ENCODE peak calls at places on chromosomes 2 and 18, in seven cellular contexts. Z is neural crest cell, A is spleen, L is progenitor cell of endocrine pancreas, E is HFFc6, R is right lobe of liver, U is WERI-Rb-1. H is an unnamed sample.

GRCh38 chr2:44623622-44624351 is 262.0 kb downstream of the CAMKMT start:
- DNase-seq in A (no peak), Z (no peak), R (no peak), E (no peak), U (no peak), L (no peak), H (no peak)

GRCh38 chr2:31136732-31137131 is 1.5 kb downstream of the GALNT14 start:
- DNase-seq in U (no peak), R (no peak), L (no peak), E (no peak), Z (no peak), A (no peak), H (no peak)

GRCh38 chr2:180571559-180571958 is 408.8 kb upstream of the UBE2E3 start:
- DNase-seq in A (no peak), Z (no peak), R (no peak), U (no peak), E (peak; percentile 48), L (no peak), H (no peak)

GRCh38 chr2:133596701-133597393 is 28.6 kb upstream of the NCKAP5 start:
- DNase-seq in Z (no peak), L (no peak), U (no peak), A (no peak), E (no peak), R (no peak), H (no peak)

GRCh38 chr2:190277234-190278112 is 42.2 kb downstream of the HIBCH start:
- DNase-seq in E (peak; percentile 45), L (no peak), U (no peak), A (no peak), R (no peak), Z (no peak), H (no peak)

GRCh38 chr2:148876589-148877402 is 1.8 kb downstream of the KIF5C start:
- DNase-seq in U (peak; percentile 45), E (no peak), Z (peak; percentile 61), R (peak; percentile 58), L (peak; percentile 24), A (peak; percentile 82), H (peak; percentile 93)

GRCh38 chr2:113700186-113700841 is 56.1 kb downstream of the SLC35F5 start:
- DNase-seq in A (peak; percentile 86), L (no peak), Z (no peak), E (no peak), R (no peak), U (peak; percentile 22), H (no peak)

GRCh38 chr2:139526781-139527180 is 746.6 kb upstream of the NXPH2 start:
- DNase-seq in L (no peak), A (no peak), U (no peak), Z (no peak), R (no peak), E (no peak), H (no peak)

GRCh38 chr2:145910416-145910815 is 1390.5 kb upstream of the ZEB2 start:
- DNase-seq in Z (no peak), A (no peak), U (no peak), E (no peak), R (no peak), L (no peak), H (no peak)

GRCh38 chr18:35355140-35355618 is 11.0 kb upstream of the ZNF24 start:
- DNase-seq in Z (peak; percentile 50), U (peak; percentile 76), E (peak; percentile 74), L (peak; percentile 31), R (peak; percentile 72), A (peak; percentile 81), H (peak; percentile 58)

GRCh38 chr2:144659731-144660275 is 139.9 kb upstream of the ZEB2 start:
- DNase-seq in L (no peak), E (peak; percentile 83), U (no peak), A (no peak), R (no peak), Z (no peak), H (no peak)

GRCh38 chr2:195479407-195479806 is 177.6 kb upstream of the SLC39A10 start:
- DNase-seq in Z (no peak), E (no peak), U (no peak), A (no peak), R (no peak), L (no peak), H (no peak)

GRCh38 chr2:235594041-235594440 is 100.2 kb downstream of the AGAP1 start:
- DNase-seq in L (no peak), Z (no peak), R (no peak), E (peak; percentile 75), U (no peak), A (no peak), H (no peak)

GRCh38 chr2:216074380-216074779 is 7.2 kb downstream of the PECR start:
- DNase-seq in U (no peak), A (no peak), R (no peak), L (no peak), E (no peak), Z (no peak), H (no peak)

GRCh38 chr2:62797107-62797506 is 91.6 kb downstream of the EHBP1 start:
- DNase-seq in A (no peak), Z (no peak), E (no peak), R (no peak), U (no peak), L (no peak), H (no peak)

GRCh38 chr2:5250482-5250881 is 441.7 kb upstream of the SOX11 start:
- DNase-seq in U (no peak), L (no peak), Z (no peak), R (no peak), A (no peak), E (no peak), H (peak; percentile 42)

GRCh38 chr18:45539383-45539960 is 75.8 kb upstream of the SLC14A2 start:
- DNase-seq in L (no peak), Z (no peak), A (no peak), R (no peak), E (no peak), U (no peak), H (no peak)

GRCh38 chr2:229174794-229175529 is 96.1 kb downstream of the PID1 start:
- DNase-seq in Z (no peak), E (peak; percentile 75), R (no peak), L (no peak), U (no peak), A (no peak), H (no peak)

GRCh38 chr2:35080231-35080905 is 1275.2 kb upstream of the CRIM1 start:
- DNase-seq in L (no peak), U (no peak), Z (no peak), R (no peak), E (no peak), A (no peak), H (no peak)

GRCh38 chr2:220053919-220054318 is 426.5 kb downstream of the SLC4A3 start:
- DNase-seq in L (no peak), U (no peak), R (no peak), A (no peak), E (no peak), Z (no peak), H (no peak)
- TF ChIP-seq CTCF in L (peak; percentile 37), U (no peak), R (no peak), A (no peak), E (peak; percentile 60), Z (peak; percentile 55), H (peak; percentile 66)

GRCh38 chr2:203097735-203098134 is 83.1 kb downstream of the NBEAL1 start:
- DNase-seq in Z (no peak), E (no peak), U (no peak), A (no peak), R (no peak), L (no peak), H (no peak)
- TF ChIP-seq CTCF in Z (peak; percentile 56), E (peak; percentile 76), U (peak; percentile 27), A (no peak), R (peak; percentile 25), L (peak; percentile 53), H (peak; percentile 49)

GRCh38 chr2:174798801-174799200 is 34.5 kb upstream of the CHRNA1 start:
- DNase-seq in U (no peak), Z (no peak), R (no peak), A (no peak), L (no peak), E (no peak), H (no peak)
- TF ChIP-seq CTCF in U (no peak), Z (no peak), R (no peak), A (no peak), L (no peak), E (peak; percentile 33), H (no peak)

GRCh38 chr18:22219568-22220355 is 50.4 kb downstream of the GATA6 start:
- DNase-seq in A (no peak), E (no peak), R (no peak), Z (no peak), L (no peak), U (no peak), H (no peak)
- TF ChIP-seq CTCF in A (no peak), E (peak; percentile 31), R (peak; percentile 15), Z (no peak), L (no peak), U (no peak), H (no peak)

GRCh38 chr2:240557101-240557751 is 562 bp downstream of the ANKMY1 start:
- DNase-seq in L (no peak), Z (no peak), A (peak; percentile 83), U (no peak), R (peak; percentile 57), E (no peak), H (no peak)
- TF ChIP-seq CTCF in L (no peak), Z (no peak), A (no peak), U (no peak), R (no peak), E (no peak), H (no peak)

GRCh38 chr2:111919362-111919761 is 21.0 kb downstream of the MERTK start:
- DNase-seq in Z (no peak), A (no peak), E (no peak), R (no peak), L (no peak), U (no peak), H (no peak)
- TF ChIP-seq CTCF in Z (peak; percentile 31), A (no peak), E (peak; percentile 42), R (peak; percentile 18), L (peak; percentile 35), U (peak; percentile 30), H (no peak)

GRCh38 chr2:102736607-102737409 is 25.0 kb upstream of the TMEM182 start:
- DNase-seq in U (peak; percentile 83), Z (peak; percentile 75), R (peak; percentile 92), E (peak; percentile 25), L (peak; percentile 83), A (peak; percentile 97), H (peak; percentile 89)
- TF ChIP-seq CTCF in U (no peak), Z (peak; percentile 29), R (no peak), E (no peak), L (no peak), A (no peak), H (no peak)